ENCODE peak calls at places on chromosome 6, in eight cellular contexts. V is CD8-positive, alpha-beta memory T cell; U is SK-N-MC; K is epithelial cell of esophagus; Q is bronchial epithelial cell; X is ascending aorta; I is IMR-90; N is lung. A is an unnamed sample.

GRCh38 chr6:17271628-17272027 is 9.5 kb upstream of the RBM24 start:
- DNase-seq in V (no peak), U (no peak), K (no peak), Q (no peak), X (no peak), I (no peak), N (no peak), A (no peak)

GRCh38 chr6:80179691-80180090 is 73.2 kb downstream of the BCKDHB start:
- DNase-seq in V (no peak), U (no peak), K (no peak), Q (peak; percentile 10), X (no peak), I (peak; percentile 7), N (no peak), A (no peak)

GRCh38 chr6:79048611-79049010 is 29.4 kb downstream of the PHIP start:
- DNase-seq in V (no peak), U (no peak), K (peak; percentile 49), Q (peak; percentile 34), X (no peak), I (peak; percentile 31), N (no peak), A (peak; percentile 31)

GRCh38 chr6:136510782-136511181 is 39.4 kb downstream of the MAP7 start:
- DNase-seq in V (no peak), U (no peak), K (peak; percentile 24), Q (peak; percentile 51), X (no peak), I (no peak), N (no peak), A (no peak)

GRCh38 chr6:135673671-135674309 is 176.2 kb upstream of the AHI1 start:
- DNase-seq in V (no peak), U (peak; percentile 66), K (no peak), Q (no peak), X (no peak), I (peak; percentile 79), N (no peak), A (no peak)

GRCh38 chr6:21593927-21594421 is 423 bp downstream of the SOX4 start:
- DNase-seq in V (peak; percentile 2), U (no peak), K (peak; percentile 58), Q (no peak), X (no peak), I (peak; percentile 72), N (no peak), A (no peak)

GRCh38 chr6:107328081-107328480 is 131.3 kb downstream of the PDSS2 start:
- DNase-seq in V (no peak), U (no peak), K (no peak), Q (no peak), X (no peak), I (no peak), N (no peak), A (no peak)

GRCh38 chr6:82622461-82622860 is 258.8 kb downstream of the TPBG start:
- DNase-seq in V (no peak), U (no peak), K (no peak), Q (no peak), X (no peak), I (no peak), N (no peak), A (no peak)

GRCh38 chr6:166679566-166679965 is 52.5 kb upstream of the RPS6KA2 start:
- DNase-seq in V (no peak), U (no peak), K (no peak), Q (no peak), X (no peak), I (no peak), N (no peak), A (no peak)

GRCh38 chr6:166778776-166779175 is 151.7 kb upstream of the RPS6KA2 start:
- DNase-seq in V (no peak), U (no peak), K (no peak), Q (no peak), X (no peak), I (no peak), N (peak; percentile 25), A (no peak)

GRCh38 chr6:41021832-41022231 is 17.2 kb downstream of the UNC5CL start:
- DNase-seq in V (no peak), U (no peak), K (peak; percentile 76), Q (peak; percentile 71), X (no peak), I (peak; percentile 46), N (no peak), A (no peak)

GRCh38 chr6:37113976-37114375 is 56.0 kb upstream of the PIM1 start:
- DNase-seq in V (no peak), U (no peak), K (no peak), Q (no peak), X (no peak), I (no peak), N (no peak), A (no peak)

GRCh38 chr6:71419954-71420692 is 131.5 kb downstream of the OGFRL1 start:
- DNase-seq in V (no peak), U (no peak), K (peak; percentile 48), Q (no peak), X (peak; percentile 76), I (peak; percentile 35), N (peak; percentile 41), A (no peak)

GRCh38 chr6:27286141-27286540 is 25.9 kb downstream of the POM121L2 start:
- DNase-seq in V (no peak), U (no peak), K (no peak), Q (no peak), X (no peak), I (no peak), N (no peak), A (no peak)

GRCh38 chr6:27290065-27290849 is 21.8 kb downstream of the POM121L2 start:
- DNase-seq in V (no peak), U (no peak), K (peak; percentile 73), Q (peak; percentile 60), X (no peak), I (peak; percentile 63), N (no peak), A (no peak)

GRCh38 chr6:27290850-27291208 is 21.2 kb downstream of the POM121L2 start:
- DNase-seq in V (no peak), U (no peak), K (no peak), Q (no peak), X (no peak), I (no peak), N (no peak), A (no peak)

GRCh38 chr6:27288136-27289044 is 23.7 kb downstream of the POM121L2 start:
- DNase-seq in V (no peak), U (no peak), K (no peak), Q (no peak), X (no peak), I (no peak), N (no peak), A (no peak)

DNA sequence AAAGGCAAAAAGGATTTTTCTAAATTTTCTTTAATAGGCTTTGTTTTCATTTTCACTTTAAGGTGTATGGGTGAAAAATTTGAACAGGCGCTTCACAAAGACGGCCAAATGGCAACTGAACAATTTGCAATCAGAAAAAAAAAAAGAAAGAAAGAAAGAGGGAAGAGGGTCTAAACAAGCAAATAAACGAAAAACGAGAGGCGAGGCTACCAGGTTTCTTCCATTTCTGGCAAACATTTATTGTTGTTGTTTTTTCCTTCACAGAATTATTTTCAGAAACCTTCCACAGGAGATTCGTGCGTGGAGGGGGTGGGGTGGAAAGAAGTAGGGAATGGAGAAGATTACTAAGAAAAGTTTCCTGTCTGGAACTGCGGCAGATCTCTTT is 24.3 kb downstream of the POM121L2 start:
- DNase-seq in V (no peak), U (no peak), K (no peak), Q (no peak), X (no peak), I (no peak), N (no peak), A (no peak)
- H3K4me3 ChIP-seq in V (no peak overlapping the region), U (peak overlapping the region; percentile 75), K (peak overlapping the region; percentile 47), Q (peak overlapping the region; percentile 16), X (no peak overlapping the region), I (no peak overlapping the region), N (no peak overlapping the region), A (no peak overlapping the region)

GRCh38 chr6:34145161-34146020 is 496 bp downstream of the GRM4 start:
- DNase-seq in V (no peak), U (no peak), K (peak; percentile 63), Q (peak; percentile 22), X (no peak), I (peak; percentile 46), N (no peak), A (no peak)
- H3K4me3 ChIP-seq in V (peak overlapping the region; percentile 34), U (peak overlapping the region; percentile 71), K (peak overlapping the region; percentile 26), Q (peak overlapping the region; percentile 32), X (peak overlapping the region; percentile 58), I (peak overlapping the region; percentile 22), N (no peak overlapping the region), A (peak overlapping the region; percentile 43)

DNA sequence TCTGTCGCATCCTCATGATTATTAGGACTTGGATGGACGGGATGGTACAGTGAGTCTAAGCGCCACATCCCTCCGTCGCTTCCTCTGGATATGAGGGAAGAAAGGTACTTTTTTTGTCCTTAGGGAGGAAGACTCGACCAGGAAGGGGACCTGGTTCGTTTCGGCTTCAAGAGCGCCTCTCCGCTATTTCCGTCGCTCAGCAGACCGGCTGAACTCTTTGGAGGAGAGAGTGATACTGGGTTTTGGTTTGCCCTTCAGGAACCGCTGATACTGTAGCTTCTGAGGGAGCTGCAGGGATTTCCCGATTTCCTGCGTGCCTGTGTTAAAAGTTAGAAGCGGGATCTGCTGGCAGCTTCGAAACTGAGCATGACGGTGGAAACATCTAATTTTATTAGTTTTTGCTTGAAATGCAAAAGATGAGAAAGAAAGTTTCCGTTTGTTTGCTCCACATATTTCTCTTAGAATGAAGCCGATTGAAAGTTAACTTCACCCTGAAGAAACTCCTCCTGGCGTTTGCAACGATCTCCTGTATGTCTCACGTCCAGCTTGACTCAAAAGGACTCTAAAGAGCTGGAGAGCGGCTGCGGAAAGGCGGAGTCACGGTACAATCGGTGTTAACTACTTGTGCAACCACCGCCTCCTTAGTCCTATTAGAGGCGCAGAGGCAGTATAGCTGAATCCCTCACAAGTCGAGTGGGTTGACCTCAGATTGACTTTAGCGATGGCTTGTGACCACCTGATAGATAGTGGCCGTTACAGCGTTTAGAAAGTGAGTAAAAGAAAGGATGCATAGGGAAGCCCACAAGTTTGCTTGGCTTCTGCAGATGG is 129.4 kb downstream of the TRIM27 start:
- DNase-seq in V (no peak), U (no peak), K (peak; percentile 84), Q (peak; percentile 66), X (no peak), I (peak; percentile 31), N (no peak), A (no peak)
- H3K4me3 ChIP-seq in V (no peak overlapping the region), U (peak overlapping the region; percentile 77), K (peak overlapping the region; percentile 40), Q (peak overlapping the region; percentile 2), X (no peak overlapping the region), I (peak overlapping the region; percentile 40), N (no peak overlapping the region), A (peak overlapping the region; percentile 18)

GRCh38 chr6:43773981-43774775 is 4.2 kb downstream of the VEGFA start:
- DNase-seq in V (no peak), U (no peak), K (no peak), Q (no peak), X (no peak), I (no peak), N (no peak), A (no peak)

GRCh38 chr6:43773050-43773956 is 3.3 kb downstream of the VEGFA start:
- DNase-seq in V (peak; percentile 9), U (no peak), K (peak; percentile 76), Q (peak; percentile 60), X (no peak), I (peak; percentile 57), N (peak; percentile 66), A (peak; percentile 37)

GRCh38 chr6:43776115-43776798 is 6.2 kb downstream of the VEGFA start:
- DNase-seq in V (no peak), U (no peak), K (no peak), Q (no peak), X (no peak), I (no peak), N (no peak), A (no peak)

GRCh38 chr6:43776799-43777776 is 7.1 kb downstream of the VEGFA start:
- DNase-seq in V (no peak), U (no peak), K (no peak), Q (no peak), X (no peak), I (no peak), N (no peak), A (no peak)

GRCh38 chr6:43774776-43775583 is 5.0 kb downstream of the VEGFA start:
- DNase-seq in V (peak; percentile 48), U (no peak), K (peak; percentile 76), Q (peak; percentile 56), X (peak; percentile 84), I (peak; percentile 61), N (peak; percentile 80), A (peak; percentile 46)
- H3K4me3 ChIP-seq in V (no peak overlapping the region), U (peak overlapping the region; percentile 96), K (peak overlapping the region; percentile 96), Q (no peak overlapping the region), X (peak overlapping the region; percentile 97), I (peak overlapping the region; percentile 94), N (peak overlapping the region; percentile 2), A (no peak overlapping the region)